ENCODE peak calls at places on chromosome 18, in six cellular contexts. F, Y, O, M, B and U are unnamed samples.
A peak's percentile ranks its signal among the peaks of the same experiment; 100 is the strongest.

GRCh38 chr18:39599251-39599650 is 2033.7 kb upstream of the CELF4 start:
- DNase-seq in F (no peak), Y (no peak), O (no peak), M (no peak), B (no peak), U (no peak)

GRCh38 chr18:38369772-38370690 is 804.4 kb upstream of the CELF4 start:
- DNase-seq in F (no peak), Y (no peak), O (peak; percentile 12), M (no peak), B (no peak), U (no peak)

GRCh38 chr18:45619062-45619825 is 4.0 kb downstream of the SLC14A2 start:
- DNase-seq in F (no peak), Y (no peak), O (no peak), M (no peak), B (no peak), U (no peak)

GRCh38 chr18:45687617-45688016 is 36.4 kb upstream of the SLC14A1 start:
- DNase-seq in F (no peak), Y (peak; percentile 48), O (no peak), M (no peak), B (no peak), U (no peak)

GRCh38 chr18:29307231-29307630 is 1130.3 kb upstream of the CDH2 start:
- DNase-seq in F (no peak), Y (no peak), O (no peak), M (no peak), B (no peak), U (peak; percentile 46)

GRCh38 chr18:24811963-24812681 is 351.7 kb downstream of the HRH4 start:
- DNase-seq in F (no peak), Y (no peak), O (no peak), M (no peak), B (no peak), U (no peak)

GRCh38 chr18:3450358-3451107 is 561 bp downstream of the TGIF1 start:
- DNase-seq in F (no peak), Y (peak; percentile 30), O (no peak), M (no peak), B (peak; percentile 60), U (peak; percentile 73)

GRCh38 chr18:22210331-22210754 is 41.0 kb downstream of the GATA6 start:
- DNase-seq in F (no peak), Y (no peak), O (no peak), M (no peak), B (no peak), U (peak; percentile 65)

GRCh38 chr18:13145636-13146190 is 72.8 kb upstream of the LDLRAD4 start:
- DNase-seq in F (no peak), Y (no peak), O (no peak), M (peak; percentile 31), B (no peak), U (no peak)

GRCh38 chr18:44627245-44627644 is 53.4 kb upstream of the SETBP1 start:
- DNase-seq in F (no peak), Y (no peak), O (no peak), M (no peak), B (no peak), U (peak; percentile 1)

GRCh38 chr18:61388010-61388409 is 54.8 kb downstream of the CDH20 start:
- DNase-seq in F (no peak), Y (no peak), O (no peak), M (no peak), B (no peak), U (peak; percentile 12)

GRCh38 chr18:51009071-51009470 is 20.9 kb upstream of the SMAD4 start:
- DNase-seq in F (no peak), Y (no peak), O (no peak), M (no peak), B (no peak), U (peak; percentile 21)

GRCh38 chr18:7684966-7685365 is 117.8 kb downstream of the PTPRM start:
- DNase-seq in F (no peak), Y (no peak), O (no peak), M (no peak), B (no peak), U (no peak)

GRCh38 chr18:23504720-23505119 is 1.4 kb downstream of the RMC1 start:
- DNase-seq in F (no peak), Y (no peak), O (peak; percentile 66), M (no peak), B (no peak), U (no peak)

GRCh38 chr18:24456549-24456948 is 3.9 kb upstream of the HRH4 start:
- DNase-seq in F (no peak), Y (no peak), O (no peak), M (no peak), B (no peak), U (no peak)

GRCh38 chr18:23593720-23594119 is 7.4 kb upstream of the NPC1 start:
- DNase-seq in F (peak; percentile 45), Y (no peak), O (no peak), M (no peak), B (no peak), U (peak; percentile 87)

GRCh38 chr18:47595816-47596501 is 334.5 kb downstream of the SMAD2 start:
- DNase-seq in F (peak; percentile 13), Y (peak; percentile 53), O (peak; percentile 8), M (peak; percentile 20), B (no peak), U (no peak)

GRCh38 chr18:11308499-11308898 is 159.1 kb upstream of the PIEZO2 start:
- DNase-seq in F (no peak), Y (no peak), O (no peak), M (no peak), B (no peak), U (peak; percentile 10)

GRCh38 chr18:55588876-55589595 is 1.0 kb upstream of the TCF4 start:
- DNase-seq in F (no peak), Y (no peak), O (no peak), M (no peak), B (peak; percentile 9), U (peak; percentile 19)

GRCh38 chr18:50819027-50819726 is 639 bp downstream of the MRO start:
- DNase-seq in F (peak; percentile 40), Y (no peak), O (no peak), M (peak; percentile 56), B (peak; percentile 48), U (no peak)

GRCh38 chr18:79404567-79404910 is 8.8 kb downstream of the NFATC1 start:
- DNase-seq in F (no peak), Y (no peak), O (no peak), M (no peak), B (no peak), U (no peak)
- TF ChIP-seq SMC3 in F (no peak), Y (no peak), O (no peak), M (no peak), B (no peak), U (no peak)

GRCh38 chr18:74499633-74500032 is 3.5 kb downstream of the CNDP2 start:
- DNase-seq in F (no peak), Y (peak; percentile 49), O (peak; percentile 37), M (no peak), B (no peak), U (no peak)
- TF ChIP-seq SMC3 in F (no peak), Y (no peak), O (no peak), M (no peak), B (no peak), U (no peak)

GRCh38 chr18:36153203-36153602 is 23.5 kb downstream of the ELP2 start:
- DNase-seq in F (no peak), Y (no peak), O (no peak), M (peak; percentile 23), B (no peak), U (peak; percentile 97)
- TF ChIP-seq SMC3 in F (no peak), Y (no peak), O (no peak), M (no peak), B (no peak), U (no peak)

GRCh38 chr18:32440478-32440877 is 30.2 kb downstream of the GAREM1 start:
- DNase-seq in F (no peak), Y (no peak), O (no peak), M (no peak), B (no peak), U (no peak)

GRCh38 chr18:32439802-32440201 is 30.9 kb downstream of the GAREM1 start:
- DNase-seq in F (peak; percentile 7), Y (no peak), O (no peak), M (no peak), B (no peak), U (no peak)

GRCh38 chr18:32443356-32443755 is 27.3 kb downstream of the GAREM1 start:
- DNase-seq in F (no peak), Y (no peak), O (no peak), M (no peak), B (no peak), U (no peak)

GRCh38 chr18:32442575-32442974 is 28.1 kb downstream of the GAREM1 start:
- DNase-seq in F (no peak), Y (no peak), O (no peak), M (no peak), B (no peak), U (no peak)

GRCh38 chr18:32441536-32441935 is 29.1 kb downstream of the GAREM1 start:
- DNase-seq in F (no peak), Y (no peak), O (no peak), M (no peak), B (no peak), U (no peak)
- TF ChIP-seq SMC3 in F (no peak), Y (no peak), O (no peak), M (no peak), B (no peak), U (no peak)

GRCh38 chr18:62536005-62536404 is 13.2 kb downstream of the ZCCHC2 start:
- DNase-seq in F (no peak), Y (no peak), O (no peak), M (no peak), B (no peak), U (no peak)

GRCh38 chr18:62529597-62529996 is 6.8 kb downstream of the ZCCHC2 start:
- DNase-seq in F (no peak), Y (no peak), O (no peak), M (no peak), B (no peak), U (no peak)

GRCh38 chr18:62531931-62532330 is 9.1 kb downstream of the ZCCHC2 start:
- DNase-seq in F (no peak), Y (no peak), O (no peak), M (no peak), B (no peak), U (no peak)

GRCh38 chr18:62526098-62527025 is 3.5 kb downstream of the ZCCHC2 start:
- DNase-seq in F (peak; percentile 54), Y (peak; percentile 74), O (peak; percentile 48), M (peak; percentile 87), B (peak; percentile 92), U (peak; percentile 80)

DNA sequence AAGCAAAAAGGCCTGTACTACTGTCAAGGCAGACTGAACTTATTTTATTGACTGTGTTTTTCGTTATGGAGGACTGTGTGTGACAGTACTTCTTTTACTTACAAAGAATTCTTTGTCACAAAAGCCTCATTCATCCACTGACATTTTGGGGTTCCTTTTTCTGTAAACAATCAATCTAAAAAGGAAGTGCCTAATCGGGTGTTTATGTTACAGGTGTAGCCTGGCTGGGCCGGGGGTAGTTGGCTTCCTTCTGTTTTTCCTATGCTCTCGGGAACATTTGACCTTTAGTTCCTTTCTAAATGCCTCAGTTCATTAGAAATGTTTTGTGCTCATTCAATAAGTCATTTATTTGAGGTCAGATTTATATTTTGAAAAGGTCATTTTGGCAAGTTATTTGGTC is 8.3 kb downstream of the ZCCHC2 start:
- DNase-seq in F (no peak), Y (no peak), O (no peak), M (no peak), B (no peak), U (no peak)
- TF ChIP-seq SMC3 in F (no peak), Y (no peak), O (no peak), M (no peak), B (no peak), U (no peak)

DNA sequence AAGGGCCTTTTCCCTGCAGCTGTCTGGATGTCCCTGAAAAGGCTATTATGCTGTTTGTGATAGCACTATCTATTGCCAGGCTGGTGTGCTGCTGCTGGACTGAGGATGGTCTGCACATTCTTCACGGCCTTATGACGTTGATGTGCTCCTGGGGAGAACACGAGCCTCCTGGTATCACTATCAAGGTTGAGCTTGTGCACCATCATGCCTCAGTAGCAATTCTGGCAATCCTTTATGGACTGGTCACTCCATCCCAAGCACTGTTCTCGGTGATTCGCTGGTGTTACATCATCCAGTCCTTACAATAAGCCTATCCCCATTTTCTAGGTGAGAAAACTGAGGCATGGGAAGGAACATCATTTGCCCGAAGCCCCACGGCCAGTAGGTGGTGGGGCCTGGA is 18.2 kb upstream of the CCBE1 start:
- DNase-seq in F (no peak), Y (no peak), O (no peak), M (no peak), B (no peak), U (peak; percentile 54)
- TF ChIP-seq SMC3 in F (no peak), Y (no peak), O (no peak), M (no peak), B (no peak), U (no peak)